ENCODE peak calls at places on chromosomes 6 and 20, in seven cellular contexts. One of them, this sample, is unnamed.

GRCh38 chr20:3995067-3995748 is 20.1 kb downstream of the RNF24 start:
- DNase-seq in aorta: no peak
- DNase-seq in spleen: no peak
- DNase-seq in tibial artery: no peak
- DNase-seq in CD8-positive, alpha-beta memory T cell: no peak
- DNase-seq in trophoblast cell: peak; percentile 47
- DNase-seq in A549: no peak
- DNase-seq in this sample: no peak

GRCh38 chr20:59439243-59439642 is 138.8 kb downstream of the EDN3 start:
- DNase-seq in aorta: no peak
- DNase-seq in A549: no peak
- DNase-seq in trophoblast cell: no peak
- DNase-seq in CD8-positive, alpha-beta memory T cell: no peak
- DNase-seq in tibial artery: peak; percentile 24
- DNase-seq in spleen: no peak
- DNase-seq in this sample: no peak

GRCh38 chr20:50019466-50020256 is 36.9 kb downstream of the SNAI1 start:
- DNase-seq in spleen: no peak
- DNase-seq in aorta: no peak
- DNase-seq in tibial artery: no peak
- DNase-seq in A549: no peak
- DNase-seq in trophoblast cell: no peak
- DNase-seq in CD8-positive, alpha-beta memory T cell: no peak
- DNase-seq in this sample: no peak

GRCh38 chr6:168155821-168156741 is 77.1 kb upstream of the FRMD1 start:
- DNase-seq in trophoblast cell: no peak
- DNase-seq in spleen: no peak
- DNase-seq in tibial artery: no peak
- DNase-seq in A549: no peak
- DNase-seq in CD8-positive, alpha-beta memory T cell: no peak
- DNase-seq in aorta: no peak
- DNase-seq in this sample: no peak

GRCh38 chr20:48648482-48649051 is 179.2 kb downstream of the PREX1 start:
- DNase-seq in spleen: peak; percentile 69
- DNase-seq in CD8-positive, alpha-beta memory T cell: no peak
- DNase-seq in tibial artery: no peak
- DNase-seq in trophoblast cell: no peak
- DNase-seq in A549: no peak
- DNase-seq in aorta: no peak
- DNase-seq in this sample: no peak

GRCh38 chr20:59159091-59159821 is 4.4 kb upstream of the ZNF831 start:
- DNase-seq in tibial artery: no peak
- DNase-seq in A549: no peak
- DNase-seq in CD8-positive, alpha-beta memory T cell: peak; percentile 74
- DNase-seq in spleen: no peak
- DNase-seq in aorta: no peak
- DNase-seq in trophoblast cell: no peak
- DNase-seq in this sample: no peak

GRCh38 chr6:46390153-46390876 is 100.9 kb downstream of the RCAN2 start:
- DNase-seq in CD8-positive, alpha-beta memory T cell: no peak
- DNase-seq in spleen: no peak
- DNase-seq in A549: no peak
- DNase-seq in aorta: no peak
- DNase-seq in tibial artery: no peak
- DNase-seq in trophoblast cell: no peak
- DNase-seq in this sample: no peak

GRCh38 chr6:35624341-35625070 is 64.2 kb downstream of the FKBP5 start:
- DNase-seq in tibial artery: no peak
- DNase-seq in aorta: no peak
- DNase-seq in CD8-positive, alpha-beta memory T cell: no peak
- DNase-seq in A549: peak; percentile 20
- DNase-seq in trophoblast cell: no peak
- DNase-seq in spleen: no peak
- DNase-seq in this sample: no peak

GRCh38 chr6:160306284-160306683 is 41.9 kb upstream of the SLC22A3 start:
- DNase-seq in CD8-positive, alpha-beta memory T cell: no peak
- DNase-seq in A549: no peak
- DNase-seq in trophoblast cell: no peak
- DNase-seq in aorta: no peak
- DNase-seq in tibial artery: no peak
- DNase-seq in spleen: no peak
- DNase-seq in this sample: peak; percentile 45

GRCh38 chr20:36482044-36482473 is 59.3 kb upstream of the MYL9 start:
- DNase-seq in A549: no peak
- DNase-seq in spleen: no peak
- DNase-seq in aorta: no peak
- DNase-seq in tibial artery: peak; percentile 85
- DNase-seq in trophoblast cell: no peak
- DNase-seq in CD8-positive, alpha-beta memory T cell: no peak
- DNase-seq in this sample: peak; percentile 44

GRCh38 chr6:140182819-140183218 is 808.4 kb upstream of the CITED2 start:
- DNase-seq in trophoblast cell: no peak
- DNase-seq in tibial artery: no peak
- DNase-seq in A549: no peak
- DNase-seq in spleen: no peak
- DNase-seq in aorta: no peak
- DNase-seq in CD8-positive, alpha-beta memory T cell: no peak
- DNase-seq in this sample: no peak

GRCh38 chr6:81304486-81304885 is 448.0 kb downstream of the TENT5A start:
- DNase-seq in spleen: no peak
- DNase-seq in CD8-positive, alpha-beta memory T cell: no peak
- DNase-seq in aorta: no peak
- DNase-seq in trophoblast cell: no peak
- DNase-seq in A549: no peak
- DNase-seq in tibial artery: no peak
- DNase-seq in this sample: no peak

GRCh38 chr6:168490757-168491156 is 49.8 kb downstream of the SMOC2 start:
- DNase-seq in A549: no peak
- DNase-seq in tibial artery: no peak
- DNase-seq in trophoblast cell: no peak
- DNase-seq in aorta: peak; percentile 61
- DNase-seq in spleen: no peak
- DNase-seq in CD8-positive, alpha-beta memory T cell: no peak
- DNase-seq in this sample: no peak

GRCh38 chr6:157333956-157334355 is 10.6 kb upstream of the TMEM242 start:
- DNase-seq in trophoblast cell: no peak
- DNase-seq in tibial artery: no peak
- DNase-seq in CD8-positive, alpha-beta memory T cell: no peak
- DNase-seq in aorta: no peak
- DNase-seq in spleen: no peak
- DNase-seq in A549: no peak
- DNase-seq in this sample: no peak

GRCh38 chr20:52031206-52031573 is 160.4 kb downstream of the ZFP64 start:
- DNase-seq in CD8-positive, alpha-beta memory T cell: no peak
- DNase-seq in trophoblast cell: no peak
- DNase-seq in A549: no peak
- DNase-seq in tibial artery: no peak
- DNase-seq in spleen: no peak
- DNase-seq in aorta: no peak
- DNase-seq in this sample: no peak

GRCh38 chr6:42264146-42264851 is 46.6 kb upstream of the MRPS10 start:
- DNase-seq in CD8-positive, alpha-beta memory T cell: no peak
- DNase-seq in A549: no peak
- DNase-seq in aorta: no peak
- DNase-seq in trophoblast cell: no peak
- DNase-seq in tibial artery: no peak
- DNase-seq in spleen: no peak
- DNase-seq in this sample: no peak

GRCh38 chr6:86934365-86934764 is 3.0 kb upstream of the HTR1E start:
- DNase-seq in tibial artery: no peak
- DNase-seq in trophoblast cell: no peak
- DNase-seq in spleen: no peak
- DNase-seq in CD8-positive, alpha-beta memory T cell: no peak
- DNase-seq in A549: no peak
- DNase-seq in aorta: no peak
- DNase-seq in this sample: no peak

DNA sequence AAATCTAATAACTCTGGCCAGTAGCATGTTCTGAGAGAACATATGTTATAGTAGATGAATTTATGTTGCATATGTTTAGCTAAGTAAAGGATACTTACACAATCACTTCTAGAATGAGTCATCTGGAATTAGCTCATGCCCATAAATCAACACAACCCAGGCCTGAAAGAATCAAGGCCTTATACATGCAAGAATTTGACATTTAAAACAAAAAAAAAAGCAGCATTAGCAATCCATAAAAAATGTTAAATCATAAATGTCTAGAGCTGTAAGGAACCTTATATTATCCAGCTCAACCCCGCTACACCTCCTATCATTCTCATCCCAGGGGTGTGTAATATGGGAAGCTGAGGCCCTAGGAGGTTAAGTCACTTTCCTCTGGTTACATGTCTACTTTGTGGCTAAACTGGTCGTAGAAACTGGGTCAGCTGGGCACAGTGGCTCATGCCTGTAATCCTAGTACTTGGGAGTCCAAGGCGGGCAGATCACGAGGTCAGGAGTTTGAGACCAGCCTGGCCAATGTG is 105.2 kb upstream of the CARMIL1 start:
- DNase-seq in CD8-positive, alpha-beta memory T cell: no peak
- DNase-seq in spleen: no peak
- DNase-seq in A549: peak; percentile 62
- DNase-seq in aorta: no peak
- DNase-seq in tibial artery: no peak
- DNase-seq in trophoblast cell: peak; percentile 43
- DNase-seq in this sample: no peak
- H3K27ac ChIP-seq in CD8-positive, alpha-beta memory T cell: no peak overlapping the region
- H3K27ac ChIP-seq in spleen: no peak overlapping the region
- H3K27ac ChIP-seq in A549: peak overlapping the region; percentile 52
- H3K27ac ChIP-seq in aorta: no peak overlapping the region
- H3K27ac ChIP-seq in tibial artery: peak overlapping the region; percentile 83
- H3K27ac ChIP-seq in trophoblast cell: peak overlapping the region; percentile 90
- H3K27ac ChIP-seq in this sample: no peak overlapping the region

GRCh38 chr6:30685157-30685976 is 1.1 kb downstream of the PPP1R18 start:
- DNase-seq in trophoblast cell: no peak
- DNase-seq in CD8-positive, alpha-beta memory T cell: no peak
- DNase-seq in aorta: no peak
- DNase-seq in spleen: peak; percentile 89
- DNase-seq in tibial artery: peak; percentile 69
- DNase-seq in A549: no peak
- DNase-seq in this sample: no peak
- H3K27ac ChIP-seq in trophoblast cell: peak overlapping the region; percentile 35
- H3K27ac ChIP-seq in CD8-positive, alpha-beta memory T cell: peak overlapping the region; percentile 90
- H3K27ac ChIP-seq in aorta: peak overlapping the region; percentile 80
- H3K27ac ChIP-seq in spleen: peak overlapping the region; percentile 93
- H3K27ac ChIP-seq in tibial artery: peak overlapping the region; percentile 100
- H3K27ac ChIP-seq in A549: peak overlapping the region; percentile 83
- H3K27ac ChIP-seq in this sample: peak overlapping the region; percentile 83

GRCh38 chr6:3258201-3258600 is 546 bp upstream of the PSMG4 start:
- DNase-seq in trophoblast cell: no peak
- DNase-seq in tibial artery: no peak
- DNase-seq in CD8-positive, alpha-beta memory T cell: no peak
- DNase-seq in A549: no peak
- DNase-seq in aorta: no peak
- DNase-seq in spleen: no peak
- DNase-seq in this sample: no peak
- H3K27ac ChIP-seq in trophoblast cell: no peak overlapping the region
- H3K27ac ChIP-seq in tibial artery: peak overlapping the region; percentile 72
- H3K27ac ChIP-seq in CD8-positive, alpha-beta memory T cell: peak overlapping the region; percentile 14
- H3K27ac ChIP-seq in A549: no peak overlapping the region
- H3K27ac ChIP-seq in aorta: no peak overlapping the region
- H3K27ac ChIP-seq in spleen: no peak overlapping the region
- H3K27ac ChIP-seq in this sample: no peak overlapping the region

GRCh38 chr6:134853111-134854055 is 96.5 kb downstream of the ALDH8A1 start:
- DNase-seq in spleen: no peak
- DNase-seq in CD8-positive, alpha-beta memory T cell: no peak
- DNase-seq in tibial artery: no peak
- DNase-seq in aorta: no peak
- DNase-seq in A549: no peak
- DNase-seq in trophoblast cell: no peak
- DNase-seq in this sample: no peak

GRCh38 chr6:134848076-134848475 is 101.8 kb downstream of the ALDH8A1 start:
- DNase-seq in A549: no peak
- DNase-seq in spleen: no peak
- DNase-seq in aorta: no peak
- DNase-seq in CD8-positive, alpha-beta memory T cell: no peak
- DNase-seq in tibial artery: no peak
- DNase-seq in trophoblast cell: no peak
- DNase-seq in this sample: no peak

GRCh38 chr6:134850906-134851305 is 99.0 kb downstream of the ALDH8A1 start:
- DNase-seq in spleen: no peak
- DNase-seq in CD8-positive, alpha-beta memory T cell: no peak
- DNase-seq in trophoblast cell: no peak
- DNase-seq in A549: no peak
- DNase-seq in tibial artery: no peak
- DNase-seq in aorta: no peak
- DNase-seq in this sample: no peak

GRCh38 chr6:134849920-134850447 is 99.9 kb downstream of the ALDH8A1 start:
- DNase-seq in tibial artery: no peak
- DNase-seq in spleen: no peak
- DNase-seq in aorta: no peak
- DNase-seq in A549: no peak
- DNase-seq in trophoblast cell: no peak
- DNase-seq in CD8-positive, alpha-beta memory T cell: no peak
- DNase-seq in this sample: no peak

DNA sequence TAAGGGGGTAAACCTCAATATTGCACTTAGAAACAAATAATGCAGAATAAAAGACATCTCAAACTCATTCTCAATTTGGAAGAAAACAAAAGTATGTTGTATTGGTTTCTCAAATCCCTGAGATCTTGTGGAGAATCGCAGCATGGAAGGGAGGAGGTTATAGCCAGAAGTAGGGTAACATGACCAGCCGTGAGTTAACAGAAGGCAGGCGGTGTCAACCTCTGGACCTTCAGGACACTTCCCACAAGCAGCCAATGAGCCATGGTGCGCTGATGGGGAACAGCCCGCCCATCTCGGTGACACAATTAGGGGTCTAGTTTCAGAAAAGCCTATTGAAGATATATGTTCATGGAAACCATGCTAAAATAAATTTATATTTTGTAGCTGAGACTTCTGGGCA is 98.4 kb downstream of the ALDH8A1 start:
- DNase-seq in aorta: no peak
- DNase-seq in tibial artery: no peak
- DNase-seq in trophoblast cell: no peak
- DNase-seq in A549: no peak
- DNase-seq in spleen: no peak
- DNase-seq in CD8-positive, alpha-beta memory T cell: no peak
- DNase-seq in this sample: no peak
- H3K27ac ChIP-seq in aorta: no peak overlapping the region
- H3K27ac ChIP-seq in tibial artery: no peak overlapping the region
- H3K27ac ChIP-seq in trophoblast cell: no peak overlapping the region
- H3K27ac ChIP-seq in A549: no peak overlapping the region
- H3K27ac ChIP-seq in spleen: no peak overlapping the region
- H3K27ac ChIP-seq in CD8-positive, alpha-beta memory T cell: no peak overlapping the region
- H3K27ac ChIP-seq in this sample: no peak overlapping the region

DNA sequence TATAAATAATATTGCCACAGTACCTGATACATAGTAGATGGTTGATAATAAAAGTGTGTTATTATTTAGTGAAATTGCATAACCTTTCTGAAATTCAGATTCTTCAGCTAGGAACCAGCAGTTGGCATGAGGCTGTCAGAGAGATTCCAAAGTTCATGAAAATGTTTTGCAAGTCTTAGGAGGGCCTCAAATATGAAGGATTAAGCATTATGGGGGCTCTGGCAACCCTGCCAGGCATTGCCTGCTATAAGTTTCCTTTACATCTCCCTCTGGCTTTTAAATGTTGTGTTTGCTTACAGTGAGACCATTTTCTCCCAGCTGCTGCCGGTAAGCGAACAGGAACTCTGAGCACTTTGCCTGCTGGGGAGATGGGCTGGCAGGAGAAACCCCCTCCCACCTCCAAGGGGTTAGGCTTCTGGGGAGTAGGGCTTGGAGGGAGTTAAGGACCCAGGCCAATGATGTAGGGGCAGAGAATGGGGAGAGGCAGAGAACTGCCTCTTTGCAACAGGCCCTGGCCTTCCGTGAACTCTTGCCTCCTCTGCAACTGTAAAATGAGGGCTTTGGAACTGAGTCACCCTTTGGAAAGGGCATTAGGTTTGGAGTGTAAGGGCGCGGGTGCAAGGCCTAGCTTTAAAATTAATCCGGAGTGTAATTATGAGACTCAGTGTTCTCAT is 33.2 kb upstream of the KIF3B start:
- DNase-seq in tibial artery: no peak
- DNase-seq in aorta: peak; percentile 50
- DNase-seq in CD8-positive, alpha-beta memory T cell: no peak
- DNase-seq in spleen: peak; percentile 19
- DNase-seq in trophoblast cell: peak; percentile 28
- DNase-seq in A549: no peak
- DNase-seq in this sample: no peak
- H3K27ac ChIP-seq in tibial artery: no peak overlapping the region
- H3K27ac ChIP-seq in aorta: no peak overlapping the region
- H3K27ac ChIP-seq in CD8-positive, alpha-beta memory T cell: no peak overlapping the region
- H3K27ac ChIP-seq in spleen: no peak overlapping the region
- H3K27ac ChIP-seq in trophoblast cell: no peak overlapping the region
- H3K27ac ChIP-seq in A549: no peak overlapping the region
- H3K27ac ChIP-seq in this sample: no peak overlapping the region